ENCODE peak calls at places on chromosomes 1 and 21, in four cellular contexts. One of them, this sample, is unnamed.
A peak's percentile ranks its signal among the peaks of the same experiment; 100 is the strongest.

GRCh38 chr1:117820096-117820495 is 109.3 kb downstream of the GDAP2 start:
- DNase-seq in heart left ventricle: no peak
- DNase-seq in PC-9: no peak
- DNase-seq in cardiac fibroblast: no peak
- DNase-seq in this sample: no peak

GRCh38 chr1:65230741-65231439 is 78.5 kb upstream of the DNAJC6 start:
- DNase-seq in heart left ventricle: no peak
- DNase-seq in cardiac fibroblast: peak; percentile 65
- DNase-seq in PC-9: no peak
- DNase-seq in this sample: no peak

GRCh38 chr1:27554293-27554692 is 49.7 kb downstream of the AHDC1 start:
- DNase-seq in PC-9: no peak
- DNase-seq in heart left ventricle: no peak
- DNase-seq in cardiac fibroblast: no peak
- DNase-seq in this sample: no peak

GRCh38 chr1:29478046-29478791 is 241.9 kb downstream of the PTPRU start:
- DNase-seq in heart left ventricle: no peak
- DNase-seq in cardiac fibroblast: no peak
- DNase-seq in PC-9: no peak
- DNase-seq in this sample: no peak

GRCh38 chr1:34983700-34984355 is 1.3 kb downstream of the TMEM35B start:
- DNase-seq in PC-9: no peak
- DNase-seq in cardiac fibroblast: peak; percentile 22
- DNase-seq in heart left ventricle: no peak
- DNase-seq in this sample: no peak

GRCh38 chr21:28426545-28426944 is 566.1 kb downstream of the LTN1 start:
- DNase-seq in heart left ventricle: no peak
- DNase-seq in cardiac fibroblast: no peak
- DNase-seq in PC-9: no peak
- DNase-seq in this sample: no peak

GRCh38 chr1:43834280-43835140 is 99.1 kb upstream of the ARTN start:
- DNase-seq in PC-9: peak; percentile 96
- DNase-seq in cardiac fibroblast: peak; percentile 49
- DNase-seq in heart left ventricle: no peak
- DNase-seq in this sample: peak; percentile 94

GRCh38 chr1:27161594-27161993 is 6.7 kb upstream of the SLC9A1 start:
- DNase-seq in heart left ventricle: no peak
- DNase-seq in PC-9: peak; percentile 92
- DNase-seq in cardiac fibroblast: no peak
- DNase-seq in this sample: no peak

GRCh38 chr1:234537236-234537635 is 58.3 kb upstream of the TARBP1 start:
- DNase-seq in cardiac fibroblast: no peak
- DNase-seq in PC-9: no peak
- DNase-seq in heart left ventricle: no peak
- DNase-seq in this sample: no peak
- TF ChIP-seq CTCF in cardiac fibroblast: no peak
- TF ChIP-seq CTCF in PC-9: no peak
- TF ChIP-seq CTCF in heart left ventricle: no peak
- TF ChIP-seq CTCF in this sample: no peak

GRCh38 chr1:168583571-168583970 is 7.2 kb downstream of the XCL1 start:
- DNase-seq in heart left ventricle: no peak
- DNase-seq in cardiac fibroblast: no peak
- DNase-seq in PC-9: no peak
- DNase-seq in this sample: peak; percentile 52

GRCh38 chr1:168581799-168582572 is 5.6 kb downstream of the XCL1 start:
- DNase-seq in heart left ventricle: no peak
- DNase-seq in cardiac fibroblast: no peak
- DNase-seq in PC-9: no peak
- DNase-seq in this sample: no peak

GRCh38 chr1:168582690-168583325 is 6.4 kb downstream of the XCL1 start:
- DNase-seq in heart left ventricle: no peak
- DNase-seq in cardiac fibroblast: peak; percentile 20
- DNase-seq in PC-9: no peak
- DNase-seq in this sample: peak; percentile 79

GRCh38 chr1:168585937-168586336 is 9.5 kb downstream of the XCL1 start:
- DNase-seq in cardiac fibroblast: no peak
- DNase-seq in PC-9: no peak
- DNase-seq in heart left ventricle: no peak
- DNase-seq in this sample: no peak

DNA sequence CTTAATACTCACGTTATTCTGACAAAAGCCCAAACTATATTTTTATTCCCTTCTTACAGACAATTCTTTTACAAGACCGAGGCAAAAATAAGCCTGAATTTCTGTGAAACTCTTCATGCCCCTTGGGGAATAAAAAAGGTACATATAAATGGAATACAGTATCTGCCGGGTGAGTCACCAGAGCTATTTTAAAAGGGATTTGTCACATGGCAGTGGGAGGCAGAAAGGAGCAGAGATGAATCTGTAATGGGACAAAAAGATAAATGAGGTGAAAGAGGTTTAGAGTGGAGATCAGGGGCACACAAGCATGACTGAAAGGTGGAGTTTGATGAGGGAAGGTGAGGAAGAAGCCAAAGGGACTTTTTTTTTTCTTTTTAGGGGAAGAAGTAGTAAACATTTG is 8.8 kb downstream of the XCL1 start:
- DNase-seq in PC-9: no peak
- DNase-seq in cardiac fibroblast: peak; percentile 4
- DNase-seq in heart left ventricle: no peak
- DNase-seq in this sample: no peak
- H3K4me3 ChIP-seq in PC-9: no peak overlapping the region
- H3K4me3 ChIP-seq in cardiac fibroblast: no peak overlapping the region
- H3K4me3 ChIP-seq in heart left ventricle: no peak overlapping the region
- H3K4me3 ChIP-seq in this sample: no peak overlapping the region

GRCh38 chr1:112805155-112805853 is 90.2 kb upstream of the PPM1J start:
- DNase-seq in cardiac fibroblast: no peak
- DNase-seq in PC-9: no peak
- DNase-seq in heart left ventricle: no peak
- DNase-seq in this sample: no peak
- TF ChIP-seq CTCF in cardiac fibroblast: no peak
- TF ChIP-seq CTCF in PC-9: no peak
- TF ChIP-seq CTCF in heart left ventricle: no peak
- TF ChIP-seq CTCF in this sample: peak; percentile 8

GRCh38 chr21:35046223-35046690 is 2.8 kb downstream of the RUNX1 start:
- DNase-seq in cardiac fibroblast: no peak
- DNase-seq in PC-9: no peak
- DNase-seq in heart left ventricle: no peak
- DNase-seq in this sample: no peak
- H3K4me3 ChIP-seq in cardiac fibroblast: no peak overlapping the region
- H3K4me3 ChIP-seq in PC-9: peak overlapping the region; percentile 70
- H3K4me3 ChIP-seq in heart left ventricle: peak overlapping the region; percentile 68
- H3K4me3 ChIP-seq in this sample: peak overlapping the region; percentile 44

DNA sequence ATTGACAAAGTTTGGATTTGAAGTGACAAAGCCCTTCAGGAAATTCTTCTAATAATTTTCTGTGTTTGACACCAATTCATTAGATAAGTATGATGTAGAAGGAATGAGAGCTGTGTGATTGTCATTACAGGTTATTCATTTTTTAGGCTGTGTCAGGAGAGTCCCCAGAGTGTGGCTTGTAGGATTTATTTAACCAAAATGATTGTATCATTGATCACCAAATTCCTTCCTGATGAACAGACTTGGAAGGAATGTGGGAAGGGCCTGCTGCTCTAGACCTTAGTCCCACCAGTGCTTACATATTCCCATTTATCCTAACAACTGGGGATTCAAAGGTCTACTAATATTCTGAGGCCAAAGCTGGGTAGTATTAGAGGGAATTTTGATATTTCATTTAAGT is 383.3 kb upstream of the KAZN start:
- DNase-seq in heart left ventricle: no peak
- DNase-seq in cardiac fibroblast: no peak
- DNase-seq in PC-9: no peak
- DNase-seq in this sample: no peak
- TF ChIP-seq CTCF in heart left ventricle: no peak
- TF ChIP-seq CTCF in cardiac fibroblast: no peak
- TF ChIP-seq CTCF in PC-9: no peak
- TF ChIP-seq CTCF in this sample: no peak

DNA sequence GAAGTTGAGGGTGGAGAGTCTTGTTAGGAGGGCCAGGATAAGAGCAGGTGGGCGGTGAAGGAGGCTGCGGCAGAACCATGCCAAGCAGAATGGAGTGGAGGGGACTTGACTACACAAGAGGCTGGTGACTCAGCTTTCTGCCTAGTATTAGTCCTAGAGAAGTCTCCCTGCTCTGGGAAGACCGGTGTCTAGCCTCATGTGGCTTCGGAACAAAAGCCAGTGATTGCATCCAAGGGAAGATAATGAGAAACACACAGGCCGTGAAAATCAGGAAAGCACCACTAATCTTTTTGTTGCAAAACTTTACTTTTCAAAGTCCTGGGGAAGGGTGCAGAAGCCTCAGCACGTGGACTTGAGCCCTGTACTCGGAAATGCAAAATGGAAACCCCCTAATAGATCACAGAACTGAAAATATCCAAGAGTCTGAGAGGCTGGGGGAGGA is 31.3 kb downstream of the DDR2 start:
- DNase-seq in PC-9: no peak
- DNase-seq in cardiac fibroblast: peak; percentile 82
- DNase-seq in heart left ventricle: no peak
- DNase-seq in this sample: peak; percentile 83
- H3K4me3 ChIP-seq in PC-9: no peak overlapping the region
- H3K4me3 ChIP-seq in cardiac fibroblast: no peak overlapping the region
- H3K4me3 ChIP-seq in heart left ventricle: no peak overlapping the region
- H3K4me3 ChIP-seq in this sample: no peak overlapping the region

GRCh38 chr1:173467426-173467825 is 9.7 kb upstream of the PRDX6 start:
- DNase-seq in cardiac fibroblast: no peak
- DNase-seq in PC-9: no peak
- DNase-seq in heart left ventricle: no peak
- DNase-seq in this sample: no peak
- TF ChIP-seq CTCF in cardiac fibroblast: no peak
- TF ChIP-seq CTCF in PC-9: no peak
- TF ChIP-seq CTCF in heart left ventricle: no peak
- TF ChIP-seq CTCF in this sample: no peak